ENCODE peak calls at places on chromosomes 1 and 21, in six cellular contexts. B is activated T-cell treated with anti-CD3 and anti-CD28 coated beads for 24 hours, N is LoVo, L is AG09309, A is posterior cingulate gyrus, G is Calu3. S is an unnamed sample.

GRCh38 chr1:224779491-224780020 is 149.9 kb upstream of the DNAH14 start:
- DNase-seq in B (no peak), N (no peak), G (no peak), L (no peak), A (no peak), S (no peak)

GRCh38 chr1:56676571-56677035 is 31.5 kb downstream of the PRKAA2 start:
- DNase-seq in G (no peak), N (peak), A (no peak), L (peak), B (no peak), S (no peak)

GRCh38 chr1:3283849-3284248 is 170.6 kb upstream of the ARHGEF16 start:
- DNase-seq in N (no peak), G (peak), A (peak), L (no peak), B (no peak), S (peak)

GRCh38 chr1:67850151-67850551 is 16.9 kb upstream of the GNG12 start:
- DNase-seq in L (no peak), A (no peak), G (peak), B (no peak), N (peak), S (no peak)

GRCh38 chr21:42636535-42636914 is 16.9 kb upstream of the PDE9A start:
- DNase-seq in G (no peak), N (no peak), B (no peak), L (peak), A (no peak), S (no peak)

GRCh38 chr21:43880111-43880985 is 15.3 kb downstream of the AGPAT3 start:
- DNase-seq in B (no peak), A (peak), L (no peak), G (peak), N (peak), S (peak)

GRCh38 chr1:167442854-167443565 is 75.3 kb downstream of the CD247 start:
- DNase-seq in A (no peak), N (no peak), B (no peak), G (no peak), L (no peak), S (no peak)

GRCh38 chr1:150560986-150561829 is 12.0 kb downstream of the ADAMTSL4 start:
- DNase-seq in A (peak), B (peak), L (peak), G (peak), N (peak), S (peak)

GRCh38 chr1:46401514-46401913 is 7.4 kb downstream of the FAAH start:
- DNase-seq in B (no peak), N (no peak), A (no peak), L (no peak), G (no peak), S (no peak)

GRCh38 chr1:11918779-11919519 is 7.3 kb downstream of the KIAA2013 start:
- DNase-seq in L (peak), N (no peak), A (peak), B (no peak), G (peak), S (no peak)

GRCh38 chr1:203331224-203331623 is 19.7 kb downstream of the FMOD start:
- DNase-seq in B (no peak), A (no peak), G (no peak), L (no peak), N (no peak), S (no peak)

GRCh38 chr1:162235261-162235780 is 141.3 kb downstream of the SPATA46 start:
- DNase-seq in G (no peak), A (no peak), N (no peak), L (peak), B (no peak), S (no peak)

GRCh38 chr1:147834189-147834588 is 68.4 kb upstream of the GJA8 start:
- DNase-seq in B (no peak), N (peak), L (no peak), A (no peak), G (no peak), S (no peak)

GRCh38 chr1:7401814-7402547 is 369.1 kb upstream of the VAMP3 start:
- DNase-seq in N (peak), L (peak), G (peak), B (no peak), A (no peak), S (peak)

GRCh38 chr21:35234725-35235124 is 185.6 kb upstream of the RUNX1 start:
- DNase-seq in N (no peak), A (no peak), B (no peak), L (no peak), G (no peak), S (no peak)

S was measured in lung.